ENCODE peak calls at places on chromosomes 6 and 20, in seven cellular contexts. V is endothelial cell of umbilical vein, N is H9, O is astrocyte, X is trophoblast cell, A is HepG2, K is H1. R is an unnamed sample.
A peak's percentile ranks its signal among the peaks of the same experiment; 100 is the strongest.

GRCh38 chr6:82013561-82014275 is 233.8 kb downstream of the IBTK start:
- DNase-seq in A (peak; percentile 34), O (peak; percentile 61), K (no peak), X (peak; percentile 83), V (peak; percentile 82), N (no peak), R (no peak)

GRCh38 chr6:133501675-133502275 is 260.6 kb downstream of the EYA4 start:
- DNase-seq in X (no peak), N (no peak), O (no peak), V (no peak), K (no peak), A (no peak), R (no peak)

GRCh38 chr6:131877999-131878789 is 70.4 kb downstream of the ENPP1 start:
- DNase-seq in N (no peak), V (no peak), K (no peak), X (peak; percentile 76), O (no peak), A (no peak), R (no peak)

GRCh38 chr6:40042232-40042631 is 108.0 kb upstream of the MOCS1 start:
- DNase-seq in K (no peak), O (no peak), V (no peak), N (no peak), X (no peak), A (no peak), R (no peak)

GRCh38 chr20:43722153-43722505 is 4.7 kb downstream of the GTSF1L start:
- DNase-seq in V (no peak), O (no peak), A (no peak), K (no peak), X (no peak), N (no peak), R (no peak)

GRCh38 chr6:28474441-28475219 is 31.3 kb upstream of the ZSCAN23 start:
- DNase-seq in X (peak; percentile 65), K (peak; percentile 54), V (peak; percentile 72), A (peak; percentile 85), O (peak; percentile 76), N (no peak), R (peak; percentile 27)

GRCh38 chr6:149368065-149368464 is 32.0 kb upstream of the SUMO4 start:
- DNase-seq in X (no peak), V (no peak), N (no peak), O (no peak), A (no peak), K (no peak), R (no peak)

GRCh38 chr6:154705471-154706113 is 27.6 kb upstream of the SCAF8 start:
- DNase-seq in A (no peak), K (no peak), O (no peak), N (no peak), V (no peak), X (peak; percentile 85), R (no peak)

GRCh38 chr20:6818033-6818808 is 50.7 kb downstream of the BMP2 start:
- DNase-seq in X (no peak), K (peak; percentile 21), N (peak; percentile 45), V (no peak), A (no peak), O (peak; percentile 8), R (no peak)

GRCh38 chr6:128047989-128048388 is 147.1 kb upstream of the THEMIS start:
- DNase-seq in X (no peak), V (no peak), A (no peak), N (no peak), K (no peak), O (no peak), R (no peak)

GRCh38 chr20:23149623-23150279 is 63.6 kb upstream of the CD93 start:
- DNase-seq in K (no peak), V (no peak), N (peak; percentile 7), O (no peak), A (no peak), X (no peak), R (no peak)

GRCh38 chr6:147207851-147208754 is 3.9 kb downstream of the STXBP5 start:
- DNase-seq in V (no peak), K (no peak), N (no peak), A (no peak), O (peak; percentile 18), X (no peak), R (no peak)

GRCh38 chr20:46977909-46978588 is 83.4 kb downstream of the EYA2 start:
- DNase-seq in X (no peak), N (no peak), V (no peak), K (no peak), O (no peak), A (no peak), R (no peak)

GRCh38 chr6:26120807-26121140 is 33.5 kb downstream of the HFE start:
- DNase-seq in O (no peak), A (no peak), N (no peak), X (no peak), V (no peak), K (no peak), R (no peak)
- H3K27ac ChIP-seq in O (no peak overlapping the region), A (peak overlapping the region; percentile 93), N (no peak overlapping the region), X (no peak overlapping the region), V (no peak overlapping the region), K (no peak overlapping the region), R (no peak overlapping the region)

DNA sequence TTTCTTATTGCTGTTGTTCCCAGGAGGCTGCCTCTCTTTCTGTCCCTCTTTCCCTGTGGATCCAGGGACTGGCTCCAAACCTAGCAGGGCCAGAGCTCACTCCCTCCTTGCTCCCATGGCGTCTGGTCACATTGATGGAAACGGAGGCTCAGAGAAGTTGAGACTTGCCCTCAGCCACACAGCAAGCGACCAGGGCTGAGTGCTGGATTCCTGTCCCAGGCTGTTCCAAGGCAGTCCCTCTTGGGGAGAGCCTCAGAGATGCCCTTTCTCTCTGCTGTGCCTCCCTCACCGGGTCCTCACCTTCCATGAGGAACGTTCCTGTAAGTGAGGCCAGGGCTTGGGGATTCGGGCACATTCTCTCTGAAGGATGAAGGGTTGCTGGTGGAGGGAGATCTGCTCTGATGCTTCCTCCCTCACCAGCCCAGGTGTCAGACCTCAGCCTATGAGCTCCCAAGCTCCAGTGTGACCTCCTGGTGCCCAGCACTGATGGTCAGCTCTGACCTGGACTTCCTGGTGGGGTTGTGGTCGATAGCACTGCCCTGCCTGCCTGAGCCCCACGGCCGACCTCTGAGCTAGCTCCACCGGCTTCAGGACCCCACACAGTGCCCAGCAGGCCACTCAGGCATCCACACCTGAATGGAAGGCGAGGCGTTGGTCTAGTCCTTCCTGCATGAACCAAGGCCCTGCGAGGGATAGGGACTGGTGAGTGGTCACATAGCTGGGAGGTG is 26.8 kb downstream of the SUN5 start:
- DNase-seq in O (no peak), V (no peak), X (no peak), A (no peak), K (no peak), N (no peak), R (no peak)
- H3K9ac ChIP-seq in O (no peak overlapping the region), V (no peak overlapping the region), X (no peak overlapping the region), A (no peak overlapping the region), K (no peak overlapping the region), N (no peak overlapping the region), R (no peak overlapping the region)

GRCh38 chr6:43494766-43495165 is 15.4 kb downstream of the LRRC73 start:
- DNase-seq in N (no peak), O (no peak), V (no peak), X (no peak), K (no peak), A (no peak), R (no peak)
- H3K4me1 ChIP-seq in N (peaks cover 6% of the 10 kb centered on the region), O (peaks cover 39% of the 10 kb centered on the region), V (peaks cover 23% of the 10 kb centered on the region), X (peaks cover 49% of the 10 kb centered on the region), K (peaks cover 7% of the 10 kb centered on the region), A (peaks cover 17% of the 10 kb centered on the region), R (no peaks in the 10 kb centered on the region)

DNA sequence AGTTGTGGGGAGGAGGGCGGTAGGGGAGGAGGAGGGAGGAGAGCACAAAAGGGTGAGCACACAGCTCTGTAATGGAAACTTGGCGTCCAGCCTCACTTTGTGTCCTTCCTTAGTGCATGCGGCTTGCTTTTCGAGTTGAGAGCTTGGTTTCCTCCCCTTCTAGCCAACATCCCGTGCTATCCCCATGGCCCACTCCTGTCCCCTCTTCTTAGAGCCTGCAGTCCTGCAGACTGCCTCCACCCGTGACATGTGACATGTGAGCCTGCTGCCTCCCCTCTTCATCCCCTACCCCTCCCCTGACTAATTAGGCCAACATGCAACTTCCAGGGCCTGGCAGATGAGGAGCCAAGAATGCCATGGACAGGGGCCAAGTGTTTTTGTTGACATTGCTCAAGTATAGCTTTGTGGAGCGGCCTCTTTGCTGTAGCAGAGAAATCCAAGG is 63.2 kb downstream of the SLC24A3 start:
- DNase-seq in O (no peak), X (no peak), V (no peak), N (no peak), A (no peak), K (no peak), R (peak; percentile 79)
- H3K27ac ChIP-seq in O (no peak overlapping the region), X (no peak overlapping the region), V (no peak overlapping the region), N (no peak overlapping the region), A (no peak overlapping the region), K (no peak overlapping the region), R (peak overlapping the region; percentile 36)

GRCh38 chr6:112044856-112045255 is 9.0 kb upstream of the CCN6 start:
- DNase-seq in O (peak; percentile 99), N (no peak), A (no peak), K (no peak), V (no peak), X (peak; percentile 61), R (no peak)
- H3K9ac ChIP-seq in O (peak overlapping the region; percentile 92), N (no peak overlapping the region), A (no peak overlapping the region), K (no peak overlapping the region), V (no peak overlapping the region), X (no peak overlapping the region), R (no peak overlapping the region)

GRCh38 chr6:119210596-119210995 is 132.1 kb upstream of the FAM184A start:
- DNase-seq in X (no peak), V (no peak), O (no peak), A (no peak), N (no peak), K (no peak), R (no peak)

GRCh38 chr6:119207327-119207726 is 128.9 kb upstream of the FAM184A start:
- DNase-seq in V (no peak), K (no peak), X (no peak), A (no peak), O (no peak), N (no peak), R (no peak)

GRCh38 chr6:119207973-119208725 is 129.7 kb upstream of the FAM184A start:
- DNase-seq in V (no peak), O (peak; percentile 63), X (no peak), N (no peak), A (no peak), K (no peak), R (peak; percentile 40)

GRCh38 chr6:119205911-119206617 is 127.6 kb upstream of the FAM184A start:
- DNase-seq in N (no peak), X (no peak), K (no peak), O (no peak), V (no peak), A (no peak), R (no peak)

DNA sequence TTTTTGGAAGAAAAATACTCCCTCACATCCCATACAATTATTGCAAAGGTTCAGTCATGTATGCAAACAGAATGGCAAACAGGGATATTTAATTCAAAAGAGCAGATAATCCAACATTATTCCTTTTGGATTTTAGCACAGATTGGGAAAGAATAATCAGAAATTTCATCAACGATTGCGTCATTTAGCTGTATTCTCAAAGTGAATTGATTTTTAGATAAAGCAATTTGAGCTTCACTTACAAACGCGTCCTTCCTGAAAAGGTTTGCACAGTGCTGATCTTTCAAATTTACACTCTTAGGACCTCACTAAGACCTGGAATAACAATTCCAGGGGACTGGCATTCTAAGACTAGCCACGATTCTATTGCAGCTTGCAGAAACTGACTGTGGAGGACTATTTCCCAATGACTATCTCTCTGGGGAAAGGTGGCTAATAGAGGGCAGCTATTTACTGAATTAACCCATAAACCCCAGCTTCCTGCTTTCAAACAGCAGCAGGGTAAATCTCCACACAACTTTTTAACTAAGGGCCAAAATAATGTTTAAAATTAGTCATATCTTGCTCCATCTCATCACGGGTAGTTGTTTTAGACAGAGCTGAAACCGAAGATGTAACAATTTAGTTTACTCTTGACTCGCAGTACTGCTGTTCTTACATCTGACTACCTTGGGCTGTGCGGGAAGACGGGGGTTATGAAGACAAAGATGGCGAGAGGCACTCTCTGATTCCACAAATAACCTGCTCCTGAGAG is 131.2 kb upstream of the FAM184A start:
- DNase-seq in K (no peak), A (no peak), N (no peak), O (no peak), X (peak; percentile 53), V (no peak), R (no peak)
- H3K4me1 ChIP-seq in K (no peaks in the 10 kb centered on the region), A (peaks cover 19% of the 10 kb centered on the region), N (no peaks in the 10 kb centered on the region), O (no peaks in the 10 kb centered on the region), X (no peaks in the 10 kb centered on the region), V (no peaks in the 10 kb centered on the region), R (no peaks in the 10 kb centered on the region)